ENCODE peak calls at places on chromosomes 13 and 19, in five cellular contexts. One of them, this sample, is unnamed. For H3K27me3, the result is how much of the 10 kb centered on the place peaks cover.

GRCh38 chr13:111886217-111886945 is 180.6 kb upstream of the SOX1 start:
- DNase-seq in aorta: no peak
- DNase-seq in neural progenitor cell: no peak
- DNase-seq in BJ: no peak
- DNase-seq in psoas muscle: no peak
- DNase-seq in this sample: no peak

GRCh38 chr13:79901336-79901735 is 420.4 kb downstream of the NDFIP2 start:
- DNase-seq in aorta: no peak
- DNase-seq in neural progenitor cell: peak
- DNase-seq in BJ: no peak
- DNase-seq in psoas muscle: no peak
- DNase-seq in this sample: no peak

GRCh38 chr19:55261671-55262126 is 2.9 kb upstream of the PPP6R1 start:
- DNase-seq in aorta: no peak
- DNase-seq in neural progenitor cell: no peak
- DNase-seq in BJ: no peak
- DNase-seq in psoas muscle: no peak
- DNase-seq in this sample: peak

GRCh38 chr13:66520511-66521390 is 709.4 kb downstream of the PCDH9 start:
- DNase-seq in aorta: no peak
- DNase-seq in neural progenitor cell: no peak
- DNase-seq in BJ: no peak
- DNase-seq in psoas muscle: no peak
- DNase-seq in this sample: no peak

GRCh38 chr13:60591348-60591747 is 194.3 kb downstream of the TDRD3 start:
- DNase-seq in aorta: no peak
- DNase-seq in neural progenitor cell: no peak
- DNase-seq in BJ: no peak
- DNase-seq in psoas muscle: no peak
- DNase-seq in this sample: no peak

GRCh38 chr19:52635786-52636570 is 2.2 kb downstream of the ZNF83 start:
- DNase-seq in aorta: no peak
- DNase-seq in neural progenitor cell: no peak
- DNase-seq in BJ: no peak
- DNase-seq in psoas muscle: no peak
- DNase-seq in this sample: no peak

GRCh38 chr13:113820813-113821651 is 42.8 kb downstream of the GAS6 start:
- DNase-seq in aorta: peak
- DNase-seq in neural progenitor cell: no peak
- DNase-seq in BJ: peak
- DNase-seq in psoas muscle: peak
- DNase-seq in this sample: no peak

GRCh38 chr19:56076413-56076998 is 44.6 kb downstream of the ZNF787 start:
- DNase-seq in aorta: no peak
- DNase-seq in neural progenitor cell: peak
- DNase-seq in BJ: no peak
- DNase-seq in psoas muscle: no peak
- DNase-seq in this sample: peak

GRCh38 chr19:5261151-5261890 is 79.3 kb downstream of the PTPRS start:
- DNase-seq in aorta: no peak
- DNase-seq in neural progenitor cell: no peak
- DNase-seq in BJ: no peak
- DNase-seq in psoas muscle: peak
- DNase-seq in this sample: no peak

GRCh38 chr19:10848208-10848843 is at the start of gene C19orf38:
- DNase-seq in aorta: no peak
- DNase-seq in neural progenitor cell: no peak
- DNase-seq in BJ: no peak
- DNase-seq in psoas muscle: no peak
- DNase-seq in this sample: peak

GRCh38 chr13:75687145-75687763 is 51.1 kb downstream of the LMO7 start:
- DNase-seq in aorta: no peak
- DNase-seq in neural progenitor cell: peak
- DNase-seq in BJ: no peak
- DNase-seq in psoas muscle: no peak
- DNase-seq in this sample: peak

DNA sequence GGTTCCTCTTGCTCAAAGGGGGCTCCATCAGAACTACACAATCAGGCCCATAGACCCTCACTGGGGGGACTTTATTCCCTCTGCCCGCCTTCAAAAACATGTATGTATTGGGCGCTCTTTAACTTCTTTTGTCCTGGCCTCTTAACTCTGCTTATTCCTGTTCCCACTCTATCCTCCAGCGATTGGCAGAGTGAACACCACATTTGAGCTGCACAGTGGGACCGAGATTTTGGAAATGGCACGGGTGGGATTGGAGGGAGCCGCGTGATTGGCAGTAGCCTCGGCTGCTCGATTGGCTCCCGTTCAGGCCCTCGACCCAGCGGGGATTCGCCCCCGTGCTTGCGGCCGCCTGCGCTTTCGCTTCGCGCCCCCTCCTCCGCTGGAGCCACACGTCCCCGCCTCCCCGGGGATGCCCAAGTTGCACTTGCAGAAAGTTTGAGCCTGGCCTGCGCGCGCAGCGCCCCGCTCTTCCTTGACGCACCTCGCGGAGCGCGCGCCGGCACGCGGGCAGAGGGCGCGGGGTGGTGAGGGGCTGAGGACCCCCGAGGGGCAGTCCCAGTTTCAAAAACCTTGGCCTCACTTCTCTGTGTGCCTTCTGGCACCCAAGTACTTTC is at the start of gene ZIC5:
- DNase-seq in aorta: no peak
- DNase-seq in neural progenitor cell: peak
- DNase-seq in BJ: no peak
- DNase-seq in psoas muscle: no peak
- DNase-seq in this sample: peak
- H3K4me3 ChIP-seq in aorta: peak
- H3K4me3 ChIP-seq in neural progenitor cell: peak
- H3K4me3 ChIP-seq in BJ: no peak
- H3K4me3 ChIP-seq in psoas muscle: peak
- H3K4me3 ChIP-seq in this sample: peak

GRCh38 chr19:30391052-30391451 is 18.9 kb downstream of the ZNF536 start:
- DNase-seq in aorta: no peak
- DNase-seq in neural progenitor cell: no peak
- DNase-seq in BJ: no peak
- DNase-seq in psoas muscle: no peak
- DNase-seq in this sample: no peak
- H3K27me3 ChIP-seq in aorta: under half
- H3K27me3 ChIP-seq in neural progenitor cell: under half
- H3K27me3 ChIP-seq in BJ: under half
- H3K27me3 ChIP-seq in psoas muscle: under half
- H3K27me3 ChIP-seq in this sample: under half

GRCh38 chr19:1080360-1081161 is 13.6 kb downstream of the ARHGAP45 start:
- DNase-seq in aorta: no peak
- DNase-seq in neural progenitor cell: no peak
- DNase-seq in BJ: no peak
- DNase-seq in psoas muscle: no peak
- DNase-seq in this sample: no peak

GRCh38 chr19:1081301-1082164 is 13.6 kb downstream of the POLR2E start:
- DNase-seq in aorta: no peak
- DNase-seq in neural progenitor cell: peak
- DNase-seq in BJ: no peak
- DNase-seq in psoas muscle: no peak
- DNase-seq in this sample: peak

GRCh38 chr19:1082928-1083816 is 12.0 kb downstream of the POLR2E start:
- DNase-seq in aorta: no peak
- DNase-seq in neural progenitor cell: no peak
- DNase-seq in BJ: no peak
- DNase-seq in psoas muscle: no peak
- DNase-seq in this sample: no peak

GRCh38 chr19:1084024-1084868 is 10.9 kb downstream of the POLR2E start:
- DNase-seq in aorta: no peak
- DNase-seq in neural progenitor cell: no peak
- DNase-seq in BJ: no peak
- DNase-seq in psoas muscle: no peak
- DNase-seq in this sample: no peak

DNA sequence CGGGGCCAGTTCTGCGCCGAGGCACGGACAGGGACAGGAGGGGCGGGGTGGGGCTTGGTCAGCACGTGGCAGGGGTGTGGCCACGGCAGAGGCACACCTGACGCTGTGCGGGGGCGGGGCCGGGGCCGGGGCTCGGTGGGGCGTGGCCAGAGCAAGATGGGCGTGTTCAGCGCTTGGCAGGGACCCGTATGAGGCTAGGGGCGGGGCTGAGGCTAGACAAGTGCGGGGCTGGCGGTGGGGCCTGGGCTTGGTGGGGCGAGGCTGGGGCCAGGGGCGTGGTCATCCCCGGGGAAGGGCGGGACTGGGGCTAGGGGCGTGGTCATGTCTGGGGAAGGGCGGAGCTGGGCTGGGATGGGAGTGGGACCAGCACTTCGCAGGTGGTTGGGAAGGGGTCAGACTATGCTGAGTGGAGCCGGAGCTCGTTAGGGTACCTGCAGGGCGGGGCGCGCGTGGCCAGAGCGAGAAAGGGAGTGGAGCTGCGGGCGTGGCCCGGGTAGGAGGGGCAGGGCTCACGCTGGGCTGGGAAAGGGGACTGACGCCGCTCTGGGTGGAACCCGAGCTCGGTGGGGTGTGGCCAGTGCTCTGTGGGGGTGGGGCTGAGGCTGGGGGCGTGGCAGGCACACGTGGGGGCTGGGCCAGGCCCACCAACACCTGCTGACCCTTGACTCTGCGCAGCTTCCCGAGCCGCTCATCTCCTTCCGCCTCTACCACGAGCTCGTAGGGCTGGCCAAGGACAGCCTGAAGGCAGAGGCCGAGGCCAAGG is 12.8 kb downstream of the POLR2E start:
- DNase-seq in aorta: no peak
- DNase-seq in neural progenitor cell: peak
- DNase-seq in BJ: no peak
- DNase-seq in psoas muscle: peak
- DNase-seq in this sample: peak
- H3K4me3 ChIP-seq in aorta: no peak
- H3K4me3 ChIP-seq in neural progenitor cell: peak
- H3K4me3 ChIP-seq in BJ: peak
- H3K4me3 ChIP-seq in psoas muscle: peak
- H3K4me3 ChIP-seq in this sample: peak

GRCh38 chr13:97072297-97072696 is 78.0 kb upstream of the OXGR1 start:
- DNase-seq in aorta: no peak
- DNase-seq in neural progenitor cell: no peak
- DNase-seq in BJ: no peak
- DNase-seq in psoas muscle: no peak
- DNase-seq in this sample: no peak
- H3K27me3 ChIP-seq in aorta: under half
- H3K27me3 ChIP-seq in neural progenitor cell: under half
- H3K27me3 ChIP-seq in BJ: under half
- H3K27me3 ChIP-seq in psoas muscle: under half
- H3K27me3 ChIP-seq in this sample: under half

GRCh38 chr19:3879656-3880055 is 829 bp upstream of the ATCAY start:
- DNase-seq in aorta: no peak
- DNase-seq in neural progenitor cell: no peak
- DNase-seq in BJ: no peak
- DNase-seq in psoas muscle: no peak
- DNase-seq in this sample: peak

GRCh38 chr19:3882041-3882384 is 1.5 kb downstream of the ATCAY start:
- DNase-seq in aorta: no peak
- DNase-seq in neural progenitor cell: no peak
- DNase-seq in BJ: no peak
- DNase-seq in psoas muscle: no peak
- DNase-seq in this sample: no peak

GRCh38 chr19:3881272-3882040 is 971 bp downstream of the ATCAY start:
- DNase-seq in aorta: no peak
- DNase-seq in neural progenitor cell: peak
- DNase-seq in BJ: no peak
- DNase-seq in psoas muscle: no peak
- DNase-seq in this sample: peak

DNA sequence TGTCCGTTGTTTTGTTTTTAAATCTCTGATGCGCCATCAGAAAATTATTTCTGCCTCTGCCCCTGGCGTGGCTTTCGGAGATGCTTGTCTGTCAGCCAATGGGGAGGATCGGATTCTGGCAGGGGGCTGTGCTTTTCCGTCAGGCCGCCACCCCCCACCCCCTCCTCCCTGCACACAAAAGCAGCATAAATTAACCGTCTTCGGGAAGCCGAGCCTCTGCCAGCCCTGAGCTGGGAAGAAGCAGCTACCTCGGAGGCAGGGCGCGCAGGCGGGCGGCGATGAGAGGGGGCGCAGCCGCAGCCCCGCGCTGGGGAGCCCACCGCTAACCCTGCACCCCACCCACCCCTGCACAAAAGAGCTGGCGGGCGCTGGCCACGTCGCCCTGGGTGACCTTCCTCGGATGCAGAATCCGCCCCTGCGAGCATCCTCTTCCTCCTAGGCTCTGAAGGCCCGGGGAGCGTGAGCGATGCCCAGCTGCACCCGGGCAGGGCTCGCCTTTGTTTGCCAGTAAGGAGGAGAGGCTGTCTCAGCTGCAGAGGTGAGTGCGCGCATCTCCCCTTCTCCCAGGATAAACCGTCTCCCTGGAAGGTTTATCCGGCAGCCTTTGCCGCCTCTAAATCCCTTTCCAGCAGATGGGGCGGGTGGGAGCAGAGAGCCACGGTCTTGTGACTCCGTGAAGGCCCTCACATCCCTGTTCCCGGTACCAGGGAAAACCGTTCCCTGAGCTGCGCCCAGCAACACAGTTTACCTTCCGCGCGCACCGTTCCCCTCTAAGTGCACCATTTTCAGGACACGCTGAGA is at the start of gene ATCAY:
- DNase-seq in aorta: no peak
- DNase-seq in neural progenitor cell: peak
- DNase-seq in BJ: no peak
- DNase-seq in psoas muscle: no peak
- DNase-seq in this sample: peak
- H3K4me3 ChIP-seq in aorta: no peak
- H3K4me3 ChIP-seq in neural progenitor cell: peak
- H3K4me3 ChIP-seq in BJ: no peak
- H3K4me3 ChIP-seq in psoas muscle: no peak
- H3K4me3 ChIP-seq in this sample: peak

GRCh38 chr19:49427855-49428546 is 2.8 kb downstream of the GFY start:
- DNase-seq in aorta: no peak
- DNase-seq in neural progenitor cell: peak
- DNase-seq in BJ: no peak
- DNase-seq in psoas muscle: no peak
- DNase-seq in this sample: peak
- H3K27me3 ChIP-seq in aorta: under half
- H3K27me3 ChIP-seq in neural progenitor cell: half or more
- H3K27me3 ChIP-seq in BJ: half or more
- H3K27me3 ChIP-seq in psoas muscle: half or more
- H3K27me3 ChIP-seq in this sample: half or more

GRCh38 chr19:34773555-34773864 is 495 bp upstream of the ZNF599 start:
- DNase-seq in aorta: no peak
- DNase-seq in neural progenitor cell: no peak
- DNase-seq in BJ: no peak
- DNase-seq in psoas muscle: no peak
- DNase-seq in this sample: no peak
- H3K4me3 ChIP-seq in aorta: peak
- H3K4me3 ChIP-seq in neural progenitor cell: peak
- H3K4me3 ChIP-seq in BJ: peak
- H3K4me3 ChIP-seq in psoas muscle: peak
- H3K4me3 ChIP-seq in this sample: no peak